ENCODE peak calls at places on chromosomes 12 and 14, in five cellular contexts. C, H, A, I and E are unnamed samples.

GRCh38 chr14:76848879-76849278 is 22.7 kb downstream of the LRRC74A start:
- DNase-seq in C (no peak), H (peak; percentile 10), A (no peak), I (no peak), E (no peak)

GRCh38 chr14:88321692-88322504 is 1.2 kb downstream of the KCNK10 start:
- DNase-seq in C (no peak), H (no peak), A (no peak), I (no peak), E (no peak)

GRCh38 chr12:124457287-124458219 is 109.9 kb downstream of the NCOR2 start:
- DNase-seq in C (peak; percentile 81), H (no peak), A (peak; percentile 68), I (peak; percentile 65), E (peak; percentile 66)

GRCh38 chr12:111093428-111094142 is 173.2 kb upstream of the MYL2 start:
- DNase-seq in C (no peak), H (no peak), A (no peak), I (no peak), E (no peak)

GRCh38 chr14:61959348-61959747 is 197.1 kb downstream of the SNAPC1 start:
- DNase-seq in C (no peak), H (no peak), A (no peak), I (no peak), E (no peak)

GRCh38 chr12:98939350-98939749 is 294.3 kb downstream of the APAF1 start:
- DNase-seq in C (no peak), H (peak; percentile 42), A (no peak), I (peak; percentile 50), E (no peak)

GRCh38 chr14:79631276-79631675 is 580.0 kb downstream of the DIO2 start:
- DNase-seq in C (no peak), H (no peak), A (no peak), I (no peak), E (no peak)

GRCh38 chr14:35292770-35293561 is 784 bp downstream of the PSMA6 start:
- DNase-seq in C (no peak), H (no peak), A (no peak), I (no peak), E (no peak)

DNA sequence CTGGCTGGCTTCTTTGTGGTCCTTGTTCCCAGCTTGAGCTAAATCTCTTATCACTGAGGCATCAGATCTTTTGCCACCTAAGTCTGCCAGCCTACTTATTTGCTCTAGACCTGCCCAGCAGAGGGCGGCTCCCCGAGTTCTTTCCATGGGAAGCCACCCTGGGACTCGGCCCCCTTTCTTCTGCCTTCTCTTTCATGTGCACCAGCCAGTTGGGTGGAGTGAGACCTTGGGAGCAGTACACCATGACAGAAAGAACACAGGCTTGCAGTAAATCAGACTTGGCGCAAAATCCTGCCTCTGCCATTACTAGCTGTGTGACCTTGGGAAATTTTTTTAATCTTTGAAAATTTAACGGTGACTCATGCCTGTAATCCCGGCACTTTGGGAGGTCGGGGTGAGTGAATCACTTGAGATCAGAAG is 7.4 kb downstream of the SMAGP start:
- DNase-seq in C (no peak), H (peak; percentile 56), A (peak; percentile 87), I (peak; percentile 45), E (no peak)
- TF ChIP-seq CTCF in C (no peak), H (peak; percentile 65), A (no peak), I (no peak), E (no peak)

DNA sequence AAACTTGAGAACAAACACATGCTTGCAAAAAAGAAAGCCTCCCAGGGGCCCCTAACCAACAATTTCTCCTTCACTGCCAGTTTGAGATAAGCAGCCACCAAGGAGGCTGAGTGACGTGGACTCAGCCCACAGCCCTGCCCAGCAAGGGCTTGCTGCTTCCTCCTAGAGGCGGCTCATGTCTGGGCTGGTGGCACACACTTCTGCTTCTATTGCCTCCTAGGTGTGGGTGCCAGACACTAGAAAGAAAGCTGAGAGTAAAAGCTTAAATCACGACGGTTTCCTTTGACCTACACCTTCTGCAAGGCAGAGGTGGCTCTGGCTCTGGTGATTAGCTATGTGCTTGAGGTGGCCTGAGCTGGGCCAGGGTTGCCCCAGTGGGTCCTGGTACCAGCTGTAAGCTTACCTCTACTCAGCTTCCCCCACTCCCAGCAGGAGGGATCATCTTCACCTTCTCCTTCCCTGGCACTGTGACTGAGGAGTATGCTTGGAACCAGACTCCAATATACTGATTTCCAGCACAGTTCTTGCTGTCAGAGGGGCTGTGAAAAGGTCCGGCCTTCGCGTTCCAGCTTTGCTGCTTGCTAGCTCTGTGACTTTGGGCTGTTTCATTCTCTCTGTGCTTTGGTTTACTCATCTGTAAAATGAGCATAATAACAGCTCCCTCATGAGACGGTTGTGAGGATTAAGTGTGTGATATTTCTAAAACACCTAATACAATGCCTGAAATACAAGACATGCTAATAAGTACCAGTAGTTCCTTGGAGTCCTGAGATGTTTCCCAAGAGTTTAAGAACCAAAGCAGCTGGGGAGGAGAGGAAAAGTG is 89.7 kb upstream of the PARP11 start:
- DNase-seq in C (no peak), H (no peak), A (peak; percentile 7), I (no peak), E (no peak)
- TF ChIP-seq CTCF in C (no peak), H (no peak), A (no peak), I (no peak), E (no peak)

GRCh38 chr12:1532796-1533195 is 61.6 kb downstream of the FBXL14 start:
- DNase-seq in C (no peak), H (no peak), A (no peak), I (peak; percentile 41), E (no peak)
- TF ChIP-seq CTCF in C (no peak), H (no peak), A (no peak), I (peak; percentile 35), E (no peak)

GRCh38 chr12:57625261-57626032 is 7.6 kb downstream of the B4GALNT1 start:
- DNase-seq in C (no peak), H (no peak), A (no peak), I (no peak), E (no peak)

GRCh38 chr12:57626929-57627445 is 6.0 kb downstream of the B4GALNT1 start:
- DNase-seq in C (no peak), H (no peak), A (no peak), I (no peak), E (no peak)

GRCh38 chr12:57628280-57629191 is 4.5 kb downstream of the B4GALNT1 start:
- DNase-seq in C (no peak), H (no peak), A (no peak), I (no peak), E (no peak)

GRCh38 chr12:57626111-57626928 is 6.7 kb downstream of the B4GALNT1 start:
- DNase-seq in C (no peak), H (no peak), A (no peak), I (no peak), E (no peak)

DNA sequence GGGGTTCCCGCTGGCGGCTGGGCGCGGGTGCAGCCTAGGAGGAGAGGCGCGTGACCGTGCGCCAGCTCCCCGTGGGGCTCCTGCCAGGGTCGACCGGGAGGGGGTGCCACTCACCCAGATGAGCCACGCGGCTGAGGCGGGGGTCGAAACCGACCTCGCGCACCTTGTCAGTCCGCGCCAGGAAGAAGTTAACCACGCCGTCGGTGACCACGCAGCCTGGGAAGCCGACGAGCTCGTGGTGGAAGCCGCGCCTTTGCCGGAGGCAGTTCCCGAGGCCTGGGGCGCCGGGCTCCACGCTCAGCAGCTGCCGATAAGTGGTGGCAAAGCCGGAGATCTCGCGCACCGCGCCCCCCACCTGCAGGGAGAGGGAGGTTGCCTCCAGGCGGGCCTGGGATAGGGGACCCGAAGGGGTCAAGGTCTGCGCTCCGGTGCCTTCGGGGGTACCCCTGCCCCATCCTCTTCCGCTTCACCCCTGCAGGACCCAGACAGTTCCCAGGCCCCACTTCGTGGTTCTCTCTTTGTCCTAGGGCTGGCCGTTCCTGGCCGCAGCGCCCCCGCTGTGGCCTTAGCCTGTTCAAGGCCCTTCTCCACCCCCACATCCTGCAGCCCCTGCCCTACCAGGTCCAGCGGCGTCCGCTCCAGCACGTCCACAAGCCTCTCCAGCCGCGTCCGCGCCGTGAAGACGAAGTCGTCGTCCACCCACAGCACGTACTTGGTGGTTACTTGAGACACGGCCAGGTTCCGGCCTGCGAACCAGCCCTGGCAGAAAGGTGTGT is 5.3 kb downstream of the B4GALNT1 start:
- DNase-seq in C (no peak), H (no peak), A (no peak), I (no peak), E (no peak)
- TF ChIP-seq CTCF in C (no peak), H (no peak), A (no peak), I (no peak), E (no peak)

GRCh38 chr12:92338671-92339070 is 193.0 kb upstream of the BTG1 start:
- DNase-seq in C (no peak), H (no peak), A (no peak), I (peak; percentile 53), E (no peak)
- TF ChIP-seq CTCF in C (no peak), H (no peak), A (no peak), I (no peak), E (no peak)

GRCh38 chr14:104799239-104799599 is 1.7 kb upstream of the ZBTB42 start:
- DNase-seq in C (no peak), H (peak; percentile 2), A (no peak), I (no peak), E (no peak)

GRCh38 chr14:104800600-104801283 is at the start of gene ZBTB42:
- DNase-seq in C (peak; percentile 69), H (peak; percentile 91), A (peak; percentile 94), I (peak; percentile 23), E (peak; percentile 50)

GRCh38 chr14:104801284-104802119 is 601 bp downstream of the ZBTB42 start:
- DNase-seq in C (no peak), H (peak; percentile 8), A (peak; percentile 43), I (no peak), E (no peak)

GRCh38 chr14:104798300-104799238 is 2.3 kb upstream of the ZBTB42 start:
- DNase-seq in C (no peak), H (no peak), A (no peak), I (no peak), E (no peak)

GRCh38 chr14:104799657-104800599 is 973 bp upstream of the ZBTB42 start:
- DNase-seq in C (peak; percentile 91), H (peak; percentile 77), A (peak; percentile 92), I (peak; percentile 63), E (peak; percentile 73)
- TF ChIP-seq CTCF in C (peak; percentile 65), H (peak; percentile 30), A (no peak), I (peak; percentile 44), E (peak; percentile 39)

GRCh38 chr12:67038486-67038885 is 230.7 kb upstream of the CAND1 start:
- DNase-seq in C (no peak), H (no peak), A (no peak), I (no peak), E (no peak)

GRCh38 chr12:67039995-67040860 is 228.9 kb upstream of the CAND1 start:
- DNase-seq in C (no peak), H (peak; percentile 88), A (no peak), I (no peak), E (no peak)

GRCh38 chr12:67035121-67035520 is 234.0 kb upstream of the CAND1 start:
- DNase-seq in C (no peak), H (no peak), A (no peak), I (no peak), E (no peak)

GRCh38 chr12:67034110-67034879 is 234.9 kb upstream of the CAND1 start:
- DNase-seq in C (no peak), H (peak; percentile 96), A (no peak), I (no peak), E (no peak)
- TF ChIP-seq CTCF in C (no peak), H (no peak), A (no peak), I (no peak), E (no peak)

GRCh38 chr12:47156167-47156736 is 76.5 kb upstream of the AMIGO2 start:
- DNase-seq in C (no peak), H (no peak), A (no peak), I (peak; percentile 80), E (no peak)
- TF ChIP-seq CTCF in C (no peak), H (no peak), A (no peak), I (no peak), E (no peak)

GRCh38 chr14:67734675-67735074 is 33.0 kb downstream of the RDH12 start:
- DNase-seq in C (no peak), H (no peak), A (no peak), I (peak; percentile 20), E (no peak)
- TF ChIP-seq CTCF in C (peak; percentile 16), H (peak; percentile 21), A (no peak), I (peak; percentile 25), E (no peak)